ENCODE peak calls at places on chromosomes 5 and 9, in seven cellular contexts. X is natural killer cell; S is naive thymus-derived CD4-positive, alpha-beta T cell; P is hepatic stellate cell; K is stimulated activated CD4-positive, alpha-beta T cell treated with anti-CD3 and anti-CD28 coated beads, Interleukin-1b, Interleukin-23, amount 100 ng/mL, for 48 hours; L is activated CD8-positive, alpha-beta memory T cell treated with anti-CD3 and anti-CD28 coated beads for 4 hours; D is type B pancreatic cell. M is an unnamed sample.

GRCh38 chr5:541888-542692 is 17.8 kb upstream of the SLC9A3 start:
- DNase-seq in S (no peak), D (no peak), P (no peak), K (no peak), L (no peak), X (no peak), M (no peak)

GRCh38 chr5:41345295-41345694 is 132.0 kb upstream of the C6 start:
- DNase-seq in P (no peak), K (no peak), D (no peak), L (no peak), S (no peak), X (no peak), M (no peak)

GRCh38 chr9:86846679-86847078 is 100.6 kb downstream of the GAS1 start:
- DNase-seq in P (no peak), K (no peak), D (no peak), X (no peak), S (no peak), L (no peak), M (no peak)

GRCh38 chr5:33824516-33825195 is 67.1 kb downstream of the ADAMTS12 start:
- DNase-seq in S (no peak), K (no peak), L (no peak), P (no peak), D (no peak), X (no peak), M (no peak)

GRCh38 chr5:57716661-57717060 is 234.1 kb upstream of the ACTBL2 start:
- DNase-seq in K (no peak), L (no peak), P (no peak), S (no peak), D (no peak), X (no peak), M (no peak)

GRCh38 chr9:121975801-121976277 is 117.3 kb downstream of the TTLL11 start:
- DNase-seq in D (no peak), P (no peak), S (no peak), L (no peak), K (no peak), X (no peak), M (no peak)

GRCh38 chr5:171420429-171421231 is 1.2 kb downstream of the FGF18 start:
- DNase-seq in S (no peak), L (no peak), K (no peak), X (no peak), D (no peak), P (peak; percentile 79), M (no peak)

GRCh38 chr9:124894741-124895170 is 32.8 kb downstream of the ARPC5L start:
- DNase-seq in P (peak; percentile 31), K (no peak), L (no peak), D (no peak), S (peak; percentile 75), X (no peak), M (peak; percentile 13)

GRCh38 chr5:125865166-125865815 is 557.9 kb upstream of the GRAMD2B start:
- DNase-seq in S (no peak), D (no peak), K (no peak), L (no peak), P (no peak), X (no peak), M (no peak)

GRCh38 chr9:87707805-87708500 is 18.0 kb upstream of the CTSL start:
- DNase-seq in D (no peak), X (no peak), K (no peak), P (no peak), L (no peak), S (no peak), M (no peak)

GRCh38 chr9:133166392-133166791 is 2.7 kb upstream of the GBGT1 start:
- DNase-seq in X (no peak), P (no peak), L (no peak), S (no peak), D (no peak), K (no peak), M (no peak)

GRCh38 chr5:91158011-91158410 is 225.1 kb downstream of the ARRDC3 start:
- DNase-seq in S (no peak), D (no peak), K (no peak), L (no peak), P (no peak), X (no peak), M (no peak)

GRCh38 chr5:141360685-141361084 is 891 bp downstream of the PCDHGB2 start:
- DNase-seq in K (no peak), L (no peak), P (no peak), D (no peak), X (no peak), S (no peak), M (no peak)

GRCh38 chr9:134966270-134966669 is 48.6 kb upstream of the FCN1 start:
- DNase-seq in X (no peak), S (no peak), D (peak; percentile 52), K (no peak), L (no peak), P (no peak), M (no peak)

GRCh38 chr5:147857302-147858129 is 21.0 kb upstream of the SCGB3A2 start:
- DNase-seq in P (peak; percentile 22), X (peak; percentile 30), S (no peak), K (peak; percentile 22), L (peak; percentile 4), D (no peak), M (peak; percentile 21)

GRCh38 chr5:15992918-15993317 is 186.7 kb downstream of the MARCHF11 start:
- DNase-seq in D (no peak), K (no peak), S (no peak), P (no peak), L (no peak), X (no peak), M (peak; percentile 28)

GRCh38 chr5:67195406-67196275 is 958 bp downstream of the CD180 start:
- DNase-seq in P (no peak), K (no peak), X (no peak), L (no peak), S (no peak), D (no peak), M (no peak)

GRCh38 chr9:127057970-127058644 is 64.3 kb downstream of the ANGPTL2 start:
- DNase-seq in D (peak; percentile 36), X (no peak), P (no peak), L (no peak), S (no peak), K (no peak), M (no peak)

GRCh38 chr5:172383231-172383802 is 71.0 kb downstream of the SH3PXD2B start:
- DNase-seq in S (no peak), L (no peak), K (no peak), D (no peak), P (no peak), X (no peak), M (no peak)